ENCODE peak calls at places on chromosomes 11 and 22, in seven cellular contexts. One of them, this sample, is unnamed.
A peak's percentile ranks its signal among the peaks of the same experiment; 100 is the strongest.

GRCh38 chr22:32502346-32502745 is 27.7 kb downstream of the FBXO7 start:
- DNase-seq in HepG2: no peak
- DNase-seq in Peyer's patch: no peak
- DNase-seq in heart left ventricle: no peak
- DNase-seq in uterus: no peak
- DNase-seq in tibial nerve: no peak
- DNase-seq in prostate gland: no peak
- DNase-seq in this sample: no peak

GRCh38 chr11:10796191-10796590 is 12.5 kb downstream of the EIF4G2 start:
- DNase-seq in prostate gland: no peak
- DNase-seq in uterus: no peak
- DNase-seq in heart left ventricle: no peak
- DNase-seq in Peyer's patch: no peak
- DNase-seq in HepG2: no peak
- DNase-seq in tibial nerve: no peak
- DNase-seq in this sample: no peak

GRCh38 chr22:45470871-45471270 is 31.8 kb upstream of the FBLN1 start:
- DNase-seq in Peyer's patch: no peak
- DNase-seq in tibial nerve: no peak
- DNase-seq in uterus: no peak
- DNase-seq in HepG2: no peak
- DNase-seq in prostate gland: no peak
- DNase-seq in heart left ventricle: no peak
- DNase-seq in this sample: no peak

GRCh38 chr11:116343270-116343669 is 429.5 kb downstream of the BUD13 start:
- DNase-seq in HepG2: no peak
- DNase-seq in heart left ventricle: no peak
- DNase-seq in prostate gland: no peak
- DNase-seq in tibial nerve: no peak
- DNase-seq in Peyer's patch: no peak
- DNase-seq in uterus: no peak
- DNase-seq in this sample: no peak

GRCh38 chr22:43136255-43136654 is 6.9 kb downstream of the MCAT start:
- DNase-seq in tibial nerve: no peak
- DNase-seq in prostate gland: no peak
- DNase-seq in heart left ventricle: peak; percentile 71
- DNase-seq in uterus: no peak
- DNase-seq in HepG2: peak; percentile 34
- DNase-seq in Peyer's patch: peak; percentile 69
- DNase-seq in this sample: peak; percentile 47

GRCh38 chr11:1826552-1827094 is 8.2 kb upstream of the SYT8 start:
- DNase-seq in prostate gland: no peak
- DNase-seq in Peyer's patch: peak; percentile 69
- DNase-seq in tibial nerve: peak; percentile 40
- DNase-seq in uterus: no peak
- DNase-seq in HepG2: peak; percentile 50
- DNase-seq in heart left ventricle: no peak
- DNase-seq in this sample: no peak

GRCh38 chr11:11842426-11843008 is 745 bp downstream of the USP47 start:
- DNase-seq in heart left ventricle: peak; percentile 60
- DNase-seq in Peyer's patch: no peak
- DNase-seq in prostate gland: peak; percentile 62
- DNase-seq in tibial nerve: no peak
- DNase-seq in uterus: peak; percentile 63
- DNase-seq in HepG2: peak; percentile 75
- DNase-seq in this sample: peak; percentile 61

GRCh38 chr11:17827006-17827405 is 92.4 kb downstream of the KCNC1 start:
- DNase-seq in heart left ventricle: no peak
- DNase-seq in prostate gland: no peak
- DNase-seq in tibial nerve: no peak
- DNase-seq in Peyer's patch: no peak
- DNase-seq in uterus: no peak
- DNase-seq in HepG2: peak; percentile 7
- DNase-seq in this sample: no peak

GRCh38 chr11:69312418-69313399 is 18.8 kb downstream of the MYEOV start:
- DNase-seq in tibial nerve: no peak
- DNase-seq in uterus: no peak
- DNase-seq in HepG2: no peak
- DNase-seq in heart left ventricle: peak; percentile 78
- DNase-seq in Peyer's patch: no peak
- DNase-seq in prostate gland: no peak
- DNase-seq in this sample: no peak

GRCh38 chr11:108620958-108621772 is 27.6 kb upstream of the EXPH5 start:
- DNase-seq in HepG2: no peak
- DNase-seq in tibial nerve: no peak
- DNase-seq in Peyer's patch: no peak
- DNase-seq in prostate gland: no peak
- DNase-seq in uterus: no peak
- DNase-seq in heart left ventricle: no peak
- DNase-seq in this sample: no peak

DNA sequence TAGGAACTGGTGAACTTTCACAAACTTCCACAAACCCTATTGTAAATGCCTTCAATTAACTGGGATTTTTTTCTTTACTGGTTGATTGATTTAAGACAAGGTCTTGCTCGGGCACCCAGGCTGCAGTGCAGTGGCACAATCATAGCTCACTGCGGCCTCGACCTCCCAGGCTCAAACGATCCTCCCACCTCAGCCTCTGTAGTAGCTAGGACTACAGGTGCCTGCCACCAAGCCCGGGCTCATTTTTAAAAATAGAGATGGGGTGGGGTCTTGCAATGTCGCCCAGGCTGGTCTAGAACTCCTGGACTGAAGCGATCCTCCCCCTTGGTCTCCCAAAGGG is 35.7 kb upstream of the POLA2 start:
- DNase-seq in prostate gland: no peak
- DNase-seq in tibial nerve: no peak
- DNase-seq in uterus: no peak
- DNase-seq in heart left ventricle: no peak
- DNase-seq in HepG2: no peak
- DNase-seq in Peyer's patch: no peak
- DNase-seq in this sample: no peak
- H3K27ac ChIP-seq in prostate gland: peak overlapping the region; percentile 73
- H3K27ac ChIP-seq in tibial nerve: no peak overlapping the region
- H3K27ac ChIP-seq in uterus: peak overlapping the region; percentile 78
- H3K27ac ChIP-seq in heart left ventricle: peak overlapping the region; percentile 66
- H3K27ac ChIP-seq in HepG2: no peak overlapping the region
- H3K27ac ChIP-seq in Peyer's patch: no peak overlapping the region
- H3K27ac ChIP-seq in this sample: no peak overlapping the region

DNA sequence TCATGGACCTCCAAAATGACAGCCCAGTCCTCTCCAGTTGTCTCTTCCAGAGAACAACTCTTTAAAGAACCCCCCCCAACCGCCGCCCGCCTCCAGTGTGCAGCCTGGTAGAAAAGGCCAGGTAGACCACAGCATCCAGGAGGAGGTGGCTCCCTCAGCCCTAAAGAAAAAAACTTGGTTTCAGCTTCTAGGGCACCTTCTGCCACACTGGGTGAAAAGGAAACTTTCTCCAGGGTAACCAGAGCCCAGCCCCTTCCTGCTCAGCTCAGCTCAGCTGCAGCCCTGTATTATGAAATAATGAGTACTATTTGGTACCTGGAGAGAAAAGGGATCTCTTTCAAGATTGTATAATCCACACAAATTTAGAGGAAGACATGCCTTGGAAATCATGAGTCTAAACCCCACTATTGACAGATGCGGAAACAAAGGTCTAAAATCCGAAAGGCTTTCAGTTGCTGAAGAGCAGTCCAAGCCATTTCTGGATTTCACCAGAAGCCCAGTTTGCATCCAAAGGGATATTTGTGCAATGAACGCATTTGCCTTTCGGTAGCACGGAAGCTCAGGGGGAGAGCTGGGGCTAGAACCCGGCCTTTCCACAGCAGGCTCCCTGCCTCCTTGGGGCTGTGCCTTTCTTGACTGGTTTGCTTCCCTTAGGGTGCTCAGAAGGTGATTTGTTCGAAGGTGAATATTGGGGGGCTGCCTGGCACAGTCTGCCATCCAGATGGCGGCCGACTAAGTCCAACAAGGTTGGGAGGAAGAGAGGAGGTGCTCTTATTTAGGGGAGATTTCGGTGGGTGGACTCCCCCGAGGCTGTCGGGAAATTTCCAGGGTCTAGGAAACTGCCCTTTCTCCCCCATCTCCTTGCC is 3.3 kb downstream of the FXYD6 start:
- DNase-seq in Peyer's patch: no peak
- DNase-seq in HepG2: no peak
- DNase-seq in prostate gland: no peak
- DNase-seq in tibial nerve: no peak
- DNase-seq in uterus: no peak
- DNase-seq in heart left ventricle: no peak
- DNase-seq in this sample: no peak
- H3K4me3 ChIP-seq in Peyer's patch: no peak overlapping the region
- H3K4me3 ChIP-seq in HepG2: no peak overlapping the region
- H3K4me3 ChIP-seq in prostate gland: no peak overlapping the region
- H3K4me3 ChIP-seq in tibial nerve: no peak overlapping the region
- H3K4me3 ChIP-seq in uterus: no peak overlapping the region
- H3K4me3 ChIP-seq in heart left ventricle: no peak overlapping the region
- H3K4me3 ChIP-seq in this sample: no peak overlapping the region

GRCh38 chr11:118918128-118918685 is 7.5 kb downstream of the BCL9L start:
- DNase-seq in Peyer's patch: peak; percentile 94
- DNase-seq in HepG2: peak; percentile 69
- DNase-seq in heart left ventricle: no peak
- DNase-seq in uterus: peak; percentile 87
- DNase-seq in tibial nerve: peak; percentile 80
- DNase-seq in prostate gland: peak; percentile 72
- DNase-seq in this sample: peak; percentile 85
- TF ChIP-seq POLR2A in Peyer's patch: peak; percentile 78
- TF ChIP-seq POLR2A in HepG2: no peak
- TF ChIP-seq POLR2A in heart left ventricle: no peak
- TF ChIP-seq POLR2A in uterus: peak; percentile 47
- TF ChIP-seq POLR2A in tibial nerve: peak; percentile 39
- TF ChIP-seq POLR2A in prostate gland: no peak
- TF ChIP-seq POLR2A in this sample: no peak

GRCh38 chr22:24390156-24390555 is 37.2 kb upstream of the ADORA2A start:
- DNase-seq in prostate gland: no peak
- DNase-seq in heart left ventricle: no peak
- DNase-seq in HepG2: no peak
- DNase-seq in tibial nerve: no peak
- DNase-seq in Peyer's patch: no peak
- DNase-seq in uterus: no peak
- DNase-seq in this sample: no peak
- H3K27ac ChIP-seq in prostate gland: no peak overlapping the region
- H3K27ac ChIP-seq in heart left ventricle: peak overlapping the region; percentile 80
- H3K27ac ChIP-seq in HepG2: no peak overlapping the region
- H3K27ac ChIP-seq in tibial nerve: peak overlapping the region; percentile 50
- H3K27ac ChIP-seq in Peyer's patch: no peak overlapping the region
- H3K27ac ChIP-seq in uterus: peak overlapping the region; percentile 8
- H3K27ac ChIP-seq in this sample: no peak overlapping the region

GRCh38 chr11:66883021-66883968 is 26.4 kb downstream of the LRFN4 start:
- DNase-seq in heart left ventricle: peak; percentile 81
- DNase-seq in uterus: no peak
- DNase-seq in HepG2: peak; percentile 45
- DNase-seq in Peyer's patch: peak; percentile 83
- DNase-seq in prostate gland: peak; percentile 70
- DNase-seq in tibial nerve: no peak
- DNase-seq in this sample: peak; percentile 74

GRCh38 chr11:66881927-66882452 is 25.1 kb downstream of the LRFN4 start:
- DNase-seq in prostate gland: no peak
- DNase-seq in uterus: no peak
- DNase-seq in tibial nerve: no peak
- DNase-seq in heart left ventricle: peak; percentile 29
- DNase-seq in HepG2: no peak
- DNase-seq in Peyer's patch: no peak
- DNase-seq in this sample: no peak

GRCh38 chr11:66881436-66881835 is 24.6 kb downstream of the LRFN4 start:
- DNase-seq in HepG2: no peak
- DNase-seq in prostate gland: no peak
- DNase-seq in uterus: no peak
- DNase-seq in heart left ventricle: peak; percentile 15
- DNase-seq in Peyer's patch: no peak
- DNase-seq in tibial nerve: no peak
- DNase-seq in this sample: no peak

GRCh38 chr11:66880484-66881211 is 23.8 kb downstream of the LRFN4 start:
- DNase-seq in uterus: no peak
- DNase-seq in tibial nerve: no peak
- DNase-seq in Peyer's patch: peak; percentile 47
- DNase-seq in HepG2: no peak
- DNase-seq in prostate gland: peak; percentile 58
- DNase-seq in heart left ventricle: peak; percentile 67
- DNase-seq in this sample: peak; percentile 50

DNA sequence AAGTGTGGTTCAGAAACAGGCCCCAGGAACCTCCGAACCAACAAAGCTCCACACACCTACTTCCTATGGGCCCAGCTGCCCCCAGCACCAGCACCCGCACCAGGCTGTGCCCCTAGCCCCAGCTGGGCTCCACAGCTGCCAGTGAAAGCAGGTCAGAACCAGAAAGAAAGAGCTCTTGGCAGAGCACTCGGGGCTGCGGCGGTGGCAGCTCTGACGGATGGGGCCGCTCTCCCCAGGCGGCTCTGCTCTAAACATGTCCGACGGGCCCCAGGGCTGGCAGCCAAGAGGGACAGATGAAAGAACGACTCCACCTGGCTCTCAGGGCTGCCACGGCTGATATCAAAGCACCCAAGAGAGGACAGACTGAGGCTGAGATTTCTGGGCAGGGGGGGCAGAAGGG is 25.7 kb downstream of the LRFN4 start:
- DNase-seq in heart left ventricle: peak; percentile 50
- DNase-seq in uterus: no peak
- DNase-seq in HepG2: no peak
- DNase-seq in tibial nerve: no peak
- DNase-seq in prostate gland: peak; percentile 61
- DNase-seq in Peyer's patch: no peak
- DNase-seq in this sample: peak; percentile 63
- H3K4me3 ChIP-seq in heart left ventricle: no peak overlapping the region
- H3K4me3 ChIP-seq in uterus: no peak overlapping the region
- H3K4me3 ChIP-seq in HepG2: no peak overlapping the region
- H3K4me3 ChIP-seq in tibial nerve: peak overlapping the region; percentile 5
- H3K4me3 ChIP-seq in prostate gland: no peak overlapping the region
- H3K4me3 ChIP-seq in Peyer's patch: no peak overlapping the region
- H3K4me3 ChIP-seq in this sample: peak overlapping the region; percentile 20

DNA sequence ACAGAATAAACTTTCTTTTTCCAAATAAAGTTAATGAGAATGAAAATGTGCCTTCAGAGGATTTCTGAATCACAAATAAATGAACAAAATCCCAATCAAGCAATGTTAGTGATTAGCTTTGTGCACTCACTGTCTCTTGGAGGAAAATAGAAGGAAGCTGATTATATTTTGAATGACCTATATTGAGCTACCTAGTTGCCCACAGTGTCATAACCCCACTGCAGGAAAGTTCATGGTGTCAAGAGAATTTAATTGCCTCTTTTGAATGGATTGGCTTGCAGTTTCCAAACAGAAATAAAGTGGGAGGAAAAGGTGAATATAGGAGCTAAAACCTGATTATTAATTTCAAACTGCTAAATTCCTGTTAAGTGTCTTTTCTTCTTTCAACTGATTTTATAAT is 515.9 kb downstream of the JRKL start:
- DNase-seq in tibial nerve: no peak
- DNase-seq in prostate gland: no peak
- DNase-seq in uterus: no peak
- DNase-seq in HepG2: no peak
- DNase-seq in heart left ventricle: no peak
- DNase-seq in Peyer's patch: no peak
- DNase-seq in this sample: no peak
- TF ChIP-seq POLR2A in tibial nerve: no peak
- TF ChIP-seq POLR2A in prostate gland: no peak
- TF ChIP-seq POLR2A in uterus: no peak
- TF ChIP-seq POLR2A in HepG2: no peak
- TF ChIP-seq POLR2A in heart left ventricle: no peak
- TF ChIP-seq POLR2A in Peyer's patch: no peak
- TF ChIP-seq POLR2A in this sample: no peak